ENCODE peak calls at places on chromosomes 13 and 19, in five cellular contexts. H is HepG2, D is IMR-90, V is MM.1S, P is endothelial cell of umbilical vein. U is an unnamed sample.

GRCh38 chr19:39413269-39413902 is 917 bp downstream of the PLEKHG2 start:
- DNase-seq in H (no peak), D (peak; percentile 60), V (no peak), P (peak; percentile 71), U (no peak)

GRCh38 chr13:110811008-110811720 is 97.7 kb downstream of the ING1 start:
- DNase-seq in H (no peak), D (no peak), V (no peak), P (no peak), U (no peak)

GRCh38 chr13:42333613-42334328 is 61.8 kb downstream of the AKAP11 start:
- DNase-seq in H (peak; percentile 16), D (peak; percentile 22), V (peak; percentile 54), P (peak; percentile 21), U (peak; percentile 49)

GRCh38 chr13:112960671-112961070 is 8.3 kb upstream of the MCF2L start:
- DNase-seq in H (no peak), D (no peak), V (no peak), P (no peak), U (no peak)

GRCh38 chr13:79525051-79525450 is 44.1 kb downstream of the NDFIP2 start:
- DNase-seq in H (no peak), D (no peak), V (no peak), P (no peak), U (no peak)

GRCh38 chr19:35959040-35959967 is 23.1 kb downstream of the LRFN3 start:
- DNase-seq in H (no peak), D (no peak), V (no peak), P (no peak), U (no peak)

GRCh38 chr13:100209857-100210580 is 121.1 kb downstream of the PCCA start:
- DNase-seq in H (no peak), D (peak; percentile 82), V (no peak), P (peak; percentile 40), U (no peak)

GRCh38 chr13:112182251-112182650 is 115.3 kb downstream of the SOX1 start:
- DNase-seq in H (no peak), D (no peak), V (no peak), P (no peak), U (no peak)

GRCh38 chr13:42709276-42709675 is 72.1 kb upstream of the FAM216B start:
- DNase-seq in H (no peak), D (no peak), V (no peak), P (no peak), U (no peak)

GRCh38 chr13:29196409-29197074 is 376.4 kb downstream of the MTUS2 start:
- DNase-seq in H (no peak), D (no peak), V (peak; percentile 26), P (no peak), U (no peak)

GRCh38 chr19:18194554-18195238 is 1.7 kb downstream of the MPV17L2 start:
- DNase-seq in H (no peak), D (peak; percentile 34), V (no peak), P (peak; percentile 11), U (no peak)

GRCh38 chr13:107266657-107267056 is 698.7 kb upstream of the ARGLU1 start:
- DNase-seq in H (no peak), D (no peak), V (no peak), P (no peak), U (no peak)

GRCh38 chr19:33405491-33406461 is 32.3 kb downstream of the CEBPG start:
- DNase-seq in H (no peak), D (no peak), V (no peak), P (no peak), U (no peak)

GRCh38 chr13:36814465-36814864 is 4.6 kb upstream of the RFXAP start:
- DNase-seq in H (no peak), D (no peak), V (no peak), P (peak; percentile 30), U (no peak)

GRCh38 chr19:45615795-45616708 is 14.0 kb upstream of the GPR4 start:
- DNase-seq in H (peak; percentile 62), D (peak; percentile 80), V (peak; percentile 87), P (peak; percentile 99), U (peak; percentile 93)

GRCh38 chr19:45613926-45614725 is 12.1 kb upstream of the GPR4 start:
- DNase-seq in H (no peak), D (peak; percentile 93), V (peak; percentile 54), P (peak; percentile 86), U (peak; percentile 85)

GRCh38 chr19:45621976-45622503 is 17.2 kb downstream of the EML2 start:
- DNase-seq in H (no peak), D (no peak), V (no peak), P (no peak), U (no peak)

GRCh38 chr19:45621389-45621788 is 17.8 kb downstream of the EML2 start:
- DNase-seq in H (no peak), D (no peak), V (no peak), P (no peak), U (no peak)

GRCh38 chr19:45616709-45617027 is 14.7 kb upstream of the GPR4 start:
- DNase-seq in H (no peak), D (no peak), V (no peak), P (no peak), U (no peak)
- H2AFZ ChIP-seq in H (no peak overlapping the region), D (no peak overlapping the region), V (no peak overlapping the region), P (peak overlapping the region; percentile 18), U (no peak overlapping the region)

GRCh38 chr19:46975918-46976782 is 43.5 kb upstream of the NPAS1 start:
- DNase-seq in H (peak; percentile 70), D (peak; percentile 93), V (no peak), P (peak; percentile 98), U (peak; percentile 36)

GRCh38 chr19:46977548-46977947 is 42.1 kb upstream of the NPAS1 start:
- DNase-seq in H (no peak), D (no peak), V (no peak), P (peak; percentile 33), U (no peak)

GRCh38 chr19:46976845-46977320 is 42.8 kb upstream of the NPAS1 start:
- DNase-seq in H (no peak), D (peak; percentile 55), V (no peak), P (peak; percentile 58), U (peak; percentile 90)

GRCh38 chr19:46974181-46974580 is 45.5 kb upstream of the NPAS1 start:
- DNase-seq in H (no peak), D (no peak), V (no peak), P (no peak), U (no peak)

GRCh38 chr19:46975011-46975917 is 44.4 kb upstream of the NPAS1 start:
- DNase-seq in H (no peak), D (no peak), V (no peak), P (no peak), U (no peak)
- H3K4me1 ChIP-seq in H (peaks cover 45% of the 10 kb centered on the region), D (peaks cover 35% of the 10 kb centered on the region), V (no peaks in the 10 kb centered on the region), P (peaks cover 39% of the 10 kb centered on the region), U (peaks cover 26% of the 10 kb centered on the region)

DNA sequence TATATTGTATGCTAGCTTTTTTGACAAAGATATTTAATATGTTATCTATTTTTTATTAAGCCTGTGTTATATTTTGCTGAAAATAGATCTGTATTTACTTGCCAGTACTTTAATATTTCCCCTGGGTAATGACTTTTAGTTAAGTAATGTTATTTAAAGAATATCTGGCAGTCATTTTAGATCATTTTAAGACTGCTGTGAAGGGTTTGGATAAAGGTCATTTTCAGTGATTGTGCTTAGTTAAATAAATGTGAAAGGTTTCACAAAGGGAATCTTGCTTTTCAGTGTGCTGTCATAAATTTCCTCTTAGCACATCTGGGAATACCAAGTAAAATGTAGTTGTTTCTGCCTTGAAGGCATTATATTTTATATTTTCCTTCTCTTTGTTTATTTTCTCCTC is 88.0 kb downstream of the MAB21L1 start:
- DNase-seq in H (no peak), D (no peak), V (no peak), P (no peak), U (no peak)
- H2AFZ ChIP-seq in H (no peak overlapping the region), D (no peak overlapping the region), V (no peak overlapping the region), P (no peak overlapping the region), U (no peak overlapping the region)

DNA sequence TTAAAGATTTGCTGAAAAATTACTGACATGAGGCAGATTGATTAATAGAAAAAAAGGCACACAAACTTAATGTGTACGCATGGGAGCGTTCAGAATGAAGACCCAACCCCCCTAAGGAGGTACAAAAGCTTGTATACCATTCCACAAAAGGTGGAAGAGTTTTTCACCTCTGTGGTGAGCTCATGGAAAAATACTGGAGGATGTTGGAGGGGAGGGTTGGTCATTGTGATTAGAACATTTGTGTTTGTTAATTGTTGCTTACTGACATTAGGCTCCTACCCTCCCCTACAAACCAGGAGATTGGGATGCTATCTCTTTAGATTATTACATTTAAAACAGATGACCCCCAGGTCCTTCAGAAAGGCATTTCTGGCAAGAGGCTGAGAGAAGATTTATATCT is 1973.3 kb downstream of the OLFM4 start:
- DNase-seq in H (no peak), D (no peak), V (no peak), P (no peak), U (no peak)
- H3K4me1 ChIP-seq in H (no peaks in the 10 kb centered on the region), D (no peaks in the 10 kb centered on the region), V (no peaks in the 10 kb centered on the region), P (no peaks in the 10 kb centered on the region), U (no peaks in the 10 kb centered on the region)

DNA sequence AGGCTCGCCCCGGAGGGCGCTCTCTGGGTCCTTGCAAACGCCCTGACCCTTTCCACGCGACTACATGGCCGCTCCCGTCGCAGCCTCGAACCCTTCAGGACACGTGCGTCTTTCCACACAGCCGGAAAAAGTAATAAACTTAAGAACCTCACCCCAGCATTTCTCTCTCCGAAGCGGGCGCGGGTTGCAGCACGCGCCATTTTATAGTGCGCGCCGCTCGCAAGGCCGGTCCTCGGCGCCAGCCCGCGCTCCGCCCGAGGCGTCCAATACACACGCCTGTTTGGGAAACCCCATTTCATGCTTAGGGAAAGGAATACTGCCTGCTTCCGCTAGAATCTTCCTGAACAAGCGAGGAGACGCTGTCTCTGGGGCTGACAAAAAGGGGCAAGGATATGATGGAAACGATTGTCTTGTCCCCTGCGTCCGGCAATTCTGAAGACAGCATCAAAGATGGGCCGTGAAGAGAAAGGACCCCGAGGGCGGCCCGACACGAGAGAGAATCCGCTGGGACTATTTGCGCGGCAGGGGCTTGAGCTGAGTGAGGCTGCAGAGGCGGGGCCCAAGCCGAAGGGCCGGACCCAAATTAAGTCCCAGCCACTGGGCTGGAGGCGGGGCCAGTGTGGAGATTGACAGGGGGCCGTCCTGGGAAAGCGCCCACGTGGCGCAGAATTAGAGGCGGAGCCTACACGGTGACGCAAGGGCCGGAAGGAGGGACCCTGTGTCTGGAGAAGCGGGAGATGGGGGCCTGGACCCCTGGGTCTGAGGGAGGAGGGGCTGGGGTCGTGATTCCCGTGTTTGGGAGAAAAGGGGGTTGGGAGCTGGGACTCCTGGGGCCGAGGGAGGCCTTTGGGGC is 14.4 kb downstream of the ACP4 start:
- DNase-seq in H (peak; percentile 96), D (peak; percentile 99), V (peak; percentile 99), P (peak; percentile 98), U (peak; percentile 98)
- H2AFZ ChIP-seq in H (peak overlapping the region; percentile 91), D (peak overlapping the region; percentile 95), V (peak overlapping the region; percentile 74), P (peak overlapping the region; percentile 87), U (peak overlapping the region; percentile 79)